ENCODE peak calls at places on chromosomes 5 and 9, in eight cellular contexts. Q, U, I, W, G, Z, Y and C are unnamed samples.

GRCh38 chr9:77816641-77817341 is 168.7 kb upstream of the GNA14 start:
- DNase-seq in Q (no peak), U (no peak), I (no peak), W (no peak), G (no peak), Z (no peak), Y (no peak), C (no peak)

GRCh38 chr5:125198270-125198974 is 452.0 kb upstream of the ZNF608 start:
- DNase-seq in Q (peak), U (peak), I (peak), W (no peak), G (no peak), Z (no peak), Y (peak), C (no peak)

GRCh38 chr5:125370486-125370885 is 624.0 kb upstream of the ZNF608 start:
- DNase-seq in Q (no peak), U (no peak), I (no peak), W (no peak), G (no peak), Z (no peak), Y (no peak), C (no peak)

GRCh38 chr5:32444946-32445758 is 612 bp upstream of the ZFR start:
- DNase-seq in Q (no peak), U (no peak), I (no peak), W (no peak), G (no peak), Z (no peak), Y (no peak), C (no peak)

GRCh38 chr9:76425677-76426453 is 31.6 kb upstream of the RFK start:
- DNase-seq in Q (no peak), U (no peak), I (no peak), W (no peak), G (no peak), Z (no peak), Y (no peak), C (no peak)

GRCh38 chr5:7391215-7391614 is 4.7 kb upstream of the ADCY2 start:
- DNase-seq in Q (no peak), U (no peak), I (no peak), W (no peak), G (no peak), Z (no peak), Y (no peak), C (no peak)

GRCh38 chr5:153256-153655 is 38.0 kb upstream of the LRRC14B start:
- DNase-seq in Q (no peak), U (no peak), I (no peak), W (no peak), G (no peak), Z (no peak), Y (no peak), C (no peak)

GRCh38 chr5:74736759-74737158 is 30.2 kb downstream of the GFM2 start:
- DNase-seq in Q (no peak), U (no peak), I (no peak), W (no peak), G (no peak), Z (no peak), Y (no peak), C (no peak)

GRCh38 chr5:94802450-94802849 is 184.0 kb downstream of the SLF1 start:
- DNase-seq in Q (no peak), U (no peak), I (no peak), W (no peak), G (no peak), Z (no peak), Y (no peak), C (no peak)

GRCh38 chr5:81626524-81626923 is 124.4 kb downstream of the SSBP2 start:
- DNase-seq in Q (no peak), U (no peak), I (peak), W (no peak), G (no peak), Z (no peak), Y (no peak), C (peak)

GRCh38 chr9:136429683-136430590 is 9.7 kb downstream of the INPP5E start:
- DNase-seq in Q (no peak), U (no peak), I (no peak), W (no peak), G (no peak), Z (no peak), Y (no peak), C (no peak)

GRCh38 chr9:4277531-4277991 is 22.3 kb downstream of the GLIS3 start:
- DNase-seq in Q (no peak), U (no peak), I (no peak), W (no peak), G (no peak), Z (no peak), Y (no peak), C (no peak)

GRCh38 chr5:10632110-10632903 is 68.4 kb downstream of the ANKRD33B start:
- DNase-seq in Q (no peak), U (no peak), I (no peak), W (peak), G (no peak), Z (no peak), Y (no peak), C (no peak)

GRCh38 chr9:134155812-134156360 is 8.5 kb downstream of the RNU6ATAC start:
- DNase-seq in Q (no peak), U (no peak), I (no peak), W (no peak), G (no peak), Z (no peak), Y (no peak), C (no peak)

GRCh38 chr5:85512896-85513295 is 1104.8 kb upstream of the COX7C start:
- DNase-seq in Q (no peak), U (no peak), I (no peak), W (no peak), G (no peak), Z (no peak), Y (peak), C (no peak)

GRCh38 chr5:139413963-139414362 is 10.1 kb upstream of the SPATA24 start:
- DNase-seq in Q (no peak), U (no peak), I (no peak), W (no peak), G (no peak), Z (no peak), Y (no peak), C (no peak)

DNA sequence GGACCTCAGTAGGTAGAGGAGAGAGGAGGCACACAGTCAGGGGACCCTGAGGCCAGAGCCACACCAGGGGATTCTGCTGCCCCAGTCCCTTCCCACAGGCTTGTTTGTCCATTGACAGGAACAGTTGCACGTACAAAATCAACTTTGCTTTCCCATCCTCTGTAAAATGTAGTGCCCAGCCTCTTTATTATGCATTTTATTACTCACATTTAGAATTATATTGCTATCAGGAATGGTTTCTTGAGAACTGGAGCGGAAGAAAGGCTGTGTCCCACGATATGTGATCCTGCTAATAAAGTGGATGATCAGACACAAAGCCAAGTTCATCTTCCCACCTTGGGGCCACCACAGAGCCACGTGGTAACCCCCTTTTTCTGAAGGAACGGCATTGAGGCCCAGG is 277.4 kb downstream of the FANCC start:
- DNase-seq in Q (no peak), U (no peak), I (no peak), W (no peak), G (no peak), Z (no peak), Y (no peak), C (no peak)
- H3K27ac ChIP-seq in Q (no peak), U (peak), I (no peak), W (no peak), G (peak), Z (no peak), Y (peak), C (no peak)

DNA sequence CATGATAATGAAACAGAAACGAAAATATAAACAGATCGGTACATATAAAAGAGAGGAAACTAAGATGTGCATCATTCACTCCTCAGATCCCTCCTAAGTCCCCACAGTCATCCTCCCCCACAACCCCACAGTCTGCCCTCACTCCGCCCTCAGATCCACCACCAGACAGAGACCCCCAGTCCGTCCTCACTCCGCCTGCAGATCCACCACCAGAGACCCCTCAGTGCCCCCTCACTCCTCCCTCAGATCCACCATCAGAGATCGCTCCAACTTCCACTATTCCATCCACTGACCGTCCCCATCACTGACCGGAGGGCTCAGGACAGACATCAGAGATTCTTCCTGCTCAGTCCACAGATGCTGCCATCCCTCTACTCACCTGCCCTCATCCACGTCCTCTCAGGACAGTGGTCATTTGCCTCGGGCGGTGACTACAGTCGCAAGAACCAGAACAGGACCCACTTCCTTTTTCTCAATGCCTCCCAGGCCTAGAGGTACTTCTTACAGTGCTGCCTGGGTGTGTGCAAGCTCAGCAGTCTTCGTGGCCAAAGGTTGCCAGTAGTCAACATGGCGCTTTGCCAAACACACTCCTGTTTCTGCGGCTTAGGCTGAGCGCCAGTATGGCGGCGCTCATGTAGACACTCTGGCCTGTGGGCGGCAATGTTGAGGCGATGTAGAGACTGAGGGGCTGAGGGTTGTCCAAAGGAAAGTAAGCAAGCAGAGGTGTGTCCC is 8.3 kb upstream of the SPATA31C1 start:
- DNase-seq in Q (no peak), U (no peak), I (no peak), W (no peak), G (no peak), Z (no peak), Y (peak), C (no peak)
- TF ChIP-seq CTCF in Q (no peak), U (no peak), I (no peak), W (no peak), G (no peak), Z (no peak), Y (no peak), C (no peak)

DNA sequence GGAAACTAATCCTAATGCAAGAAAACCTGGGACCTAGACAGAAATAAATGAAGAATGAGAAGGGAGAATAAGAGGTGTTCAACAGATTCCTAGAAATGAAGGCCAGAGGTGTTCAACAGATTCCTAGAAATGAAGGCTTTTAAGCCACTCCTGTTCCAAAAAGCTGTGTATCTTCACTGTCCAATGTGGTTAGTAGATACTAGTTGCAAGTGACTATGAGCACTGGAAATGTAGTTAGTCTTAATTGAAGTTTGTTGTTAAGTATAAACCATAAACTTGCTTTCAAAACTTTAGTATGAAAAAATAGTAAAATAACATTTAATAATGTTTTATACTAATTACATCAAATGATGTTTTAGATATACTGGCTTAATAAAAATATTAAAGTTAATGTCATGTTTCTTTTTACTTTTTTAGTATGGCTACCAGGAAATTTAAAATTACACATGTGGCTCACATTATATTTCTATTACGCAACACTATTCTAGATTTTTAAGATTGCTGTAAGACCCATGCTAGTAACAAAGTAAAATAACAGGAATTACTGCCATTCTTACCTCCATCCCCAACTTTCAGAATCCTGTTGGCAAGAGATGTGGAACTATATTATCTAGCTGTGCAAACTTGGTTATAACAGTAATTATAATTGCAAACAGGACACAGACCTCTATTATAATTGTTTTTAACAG is 57.5 kb downstream of the RICTOR start:
- DNase-seq in Q (no peak), U (no peak), I (no peak), W (no peak), G (no peak), Z (no peak), Y (no peak), C (no peak)
- H3K27ac ChIP-seq in Q (no peak), U (no peak), I (no peak), W (no peak), G (peak), Z (no peak), Y (no peak), C (no peak)

GRCh38 chr9:126758916-126759576 is 45.8 kb upstream of the ZBTB43 start:
- DNase-seq in Q (no peak), U (no peak), I (no peak), W (no peak), G (no peak), Z (no peak), Y (no peak), C (no peak)

GRCh38 chr9:126761274-126761673 is 43.6 kb upstream of the ZBTB43 start:
- DNase-seq in Q (no peak), U (no peak), I (no peak), W (no peak), G (no peak), Z (no peak), Y (no peak), C (no peak)

DNA sequence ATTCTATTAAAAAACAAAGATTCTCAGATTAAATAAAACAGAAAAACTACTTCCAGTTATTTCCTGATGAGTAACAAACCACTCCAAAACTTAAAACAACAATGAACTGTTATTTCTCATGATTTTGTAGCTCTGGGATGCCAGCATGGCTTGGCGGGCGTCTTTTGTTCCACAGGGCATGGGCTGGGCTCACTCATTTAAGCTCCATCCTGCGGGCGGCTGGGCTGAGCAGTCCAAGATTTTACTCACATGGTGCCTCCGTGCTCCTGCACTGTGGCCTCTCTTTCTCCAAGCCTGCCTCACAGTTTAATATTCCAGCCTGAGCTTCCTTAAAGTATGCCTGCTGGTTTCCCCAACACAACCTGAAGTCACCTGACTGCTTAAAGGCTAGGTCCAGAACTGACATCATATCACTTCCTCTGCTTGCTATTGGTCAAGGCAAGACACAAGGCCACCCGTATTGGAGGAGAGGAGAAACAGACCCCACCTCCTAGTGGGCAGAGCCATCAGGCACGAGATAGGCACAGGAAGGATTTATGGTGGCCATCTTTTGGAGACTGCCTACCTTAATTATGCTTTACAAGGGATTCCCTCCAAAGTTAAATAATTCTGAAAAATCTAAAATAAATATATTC is 41.6 kb upstream of the ZBTB43 start:
- DNase-seq in Q (no peak), U (no peak), I (no peak), W (no peak), G (no peak), Z (no peak), Y (no peak), C (no peak)
- TF ChIP-seq CTCF in Q (no peak), U (no peak), I (no peak), W (no peak), G (no peak), Z (no peak), Y (no peak), C (no peak)

GRCh38 chr5:61967681-61968080 is 338.3 kb upstream of the KIF2A start:
- DNase-seq in Q (no peak), U (no peak), I (no peak), W (no peak), G (no peak), Z (no peak), Y (no peak), C (no peak)
- H3K27ac ChIP-seq in Q (no peak), U (no peak), I (no peak), W (no peak), G (no peak), Z (no peak), Y (no peak), C (no peak)

DNA sequence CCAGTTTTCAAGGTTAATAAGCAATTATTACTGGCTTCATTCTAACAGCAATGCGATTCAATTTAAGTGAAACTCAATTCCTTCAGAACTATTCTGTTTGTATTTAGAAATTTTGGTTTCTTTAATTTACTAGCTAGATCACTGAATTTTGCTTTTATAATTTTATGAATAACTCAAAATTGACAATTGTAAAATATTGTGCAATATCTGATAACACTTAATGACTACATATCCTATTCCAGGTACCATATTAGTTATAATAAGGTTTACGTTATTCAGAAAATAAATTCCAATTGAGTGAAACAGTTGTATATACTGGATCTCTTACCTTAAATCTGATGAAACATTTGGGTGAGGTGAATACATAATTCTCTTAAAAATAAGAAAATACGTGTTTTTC is 1348.3 kb upstream of the CDH6 start:
- DNase-seq in Q (no peak), U (no peak), I (no peak), W (no peak), G (no peak), Z (no peak), Y (no peak), C (no peak)
- TF ChIP-seq CTCF in Q (no peak), U (no peak), I (no peak), W (no peak), G (no peak), Z (no peak), Y (no peak), C (no peak)

DNA sequence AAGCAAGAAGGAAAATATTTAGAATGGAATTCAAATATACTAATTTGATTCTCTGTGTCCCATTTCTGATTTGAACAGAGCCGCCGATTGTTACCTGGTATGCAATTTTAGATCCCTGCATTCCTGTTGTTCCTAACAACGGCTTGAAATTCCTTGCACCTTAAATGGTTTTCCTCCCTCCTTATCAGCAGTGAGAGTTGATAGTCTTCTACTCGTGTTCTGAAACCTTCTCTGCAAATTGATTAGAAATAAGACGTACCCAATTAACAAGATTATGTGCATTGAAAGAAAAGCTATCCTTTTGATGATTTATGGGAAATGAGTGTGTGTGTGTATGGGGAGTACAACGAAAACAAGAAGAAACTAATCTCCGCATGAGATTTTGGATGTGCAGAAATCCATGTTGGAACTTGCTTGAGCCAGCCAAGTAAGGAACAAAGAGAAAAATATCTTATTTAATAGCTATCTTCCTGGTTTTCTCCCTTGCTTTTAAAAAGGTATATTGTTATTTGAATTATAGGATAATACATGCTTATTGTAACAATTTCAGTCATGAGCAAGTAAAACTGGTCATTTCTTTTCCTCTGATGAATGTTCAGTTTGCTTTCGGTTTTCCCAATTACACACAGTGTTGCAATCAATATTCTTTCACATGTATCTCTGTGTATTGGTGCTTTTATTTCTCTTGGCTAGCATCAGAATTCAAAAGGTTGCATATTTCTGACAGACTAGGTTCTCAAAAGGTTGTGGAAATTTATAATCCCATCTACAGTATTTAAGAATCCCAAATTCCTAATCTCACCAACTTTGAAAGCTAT is 211.1 kb upstream of the ACTBL2 start:
- DNase-seq in Q (no peak), U (no peak), I (no peak), W (no peak), G (no peak), Z (no peak), Y (no peak), C (no peak)
- H3K27ac ChIP-seq in Q (no peak), U (peak), I (no peak), W (no peak), G (peak), Z (no peak), Y (no peak), C (peak)

DNA sequence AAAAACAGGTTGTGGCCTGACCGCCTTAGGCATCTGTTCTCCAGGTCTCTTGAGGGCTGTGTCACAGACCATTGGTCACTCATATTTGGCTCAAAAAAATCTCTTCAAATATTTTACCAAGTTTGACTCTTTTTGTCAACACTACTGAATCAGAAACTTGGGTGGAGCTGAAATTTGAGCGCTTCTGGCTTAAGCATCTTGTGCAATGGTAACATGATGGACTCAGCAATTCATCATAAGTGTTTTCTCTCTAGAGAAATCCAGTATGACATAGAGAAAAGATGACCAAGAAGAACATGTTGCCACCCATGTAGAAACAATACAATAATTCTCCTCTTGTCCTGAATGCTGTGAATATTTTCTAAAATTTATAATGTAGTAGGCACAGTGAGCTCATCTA is 387.9 kb downstream of the MAT2B start:
- DNase-seq in Q (no peak), U (no peak), I (no peak), W (no peak), G (no peak), Z (no peak), Y (no peak), C (no peak)
- TF ChIP-seq CTCF in Q (no peak), U (no peak), I (no peak), W (no peak), G (no peak), Z (no peak), Y (no peak), C (no peak)